ENCODE peak calls at places on chromosome 10, in eight cellular contexts. K is astrocyte of the spinal cord, F is foreskin fibroblast, C is mammary epithelial cell, U is AG09309, N is BE2C, R is upper lobe of left lung, T is GM13977. A is an unnamed sample.

GRCh38 chr10:107442035-107442505 is 277.6 kb upstream of the SORCS1 start:
- DNase-seq in K (peak), F (peak), C (peak), U (no peak), N (no peak), R (no peak), T (peak), A (no peak)

GRCh38 chr10:26156019-26156418 is 60.6 kb upstream of the GAD2 start:
- DNase-seq in K (no peak), F (no peak), C (no peak), U (no peak), N (no peak), R (no peak), T (no peak), A (no peak)

GRCh38 chr10:99366666-99367065 is 37.5 kb downstream of the CNNM1 start:
- DNase-seq in K (no peak), F (no peak), C (no peak), U (no peak), N (no peak), R (no peak), T (no peak), A (no peak)

GRCh38 chr10:111953949-111954348 is 229.6 kb downstream of the GPAM start:
- DNase-seq in K (no peak), F (no peak), C (no peak), U (no peak), N (no peak), R (no peak), T (no peak), A (no peak)

GRCh38 chr10:114038819-114039218 is 4.8 kb upstream of the ADRB1 start:
- DNase-seq in K (no peak), F (no peak), C (no peak), U (no peak), N (no peak), R (no peak), T (no peak), A (no peak)

GRCh38 chr10:92486637-92487036 is 87.3 kb downstream of the IDE start:
- DNase-seq in K (no peak), F (no peak), C (no peak), U (no peak), N (no peak), R (no peak), T (no peak), A (no peak)

GRCh38 chr10:79588800-79589199 is 21.9 kb upstream of the SFTPA1 start:
- DNase-seq in K (no peak), F (no peak), C (no peak), U (no peak), N (no peak), R (peak), T (no peak), A (no peak)

GRCh38 chr10:15813415-15813814 is 46.9 kb downstream of the MINDY3 start:
- DNase-seq in K (peak), F (peak), C (peak), U (no peak), N (peak), R (no peak), T (no peak), A (no peak)

DNA sequence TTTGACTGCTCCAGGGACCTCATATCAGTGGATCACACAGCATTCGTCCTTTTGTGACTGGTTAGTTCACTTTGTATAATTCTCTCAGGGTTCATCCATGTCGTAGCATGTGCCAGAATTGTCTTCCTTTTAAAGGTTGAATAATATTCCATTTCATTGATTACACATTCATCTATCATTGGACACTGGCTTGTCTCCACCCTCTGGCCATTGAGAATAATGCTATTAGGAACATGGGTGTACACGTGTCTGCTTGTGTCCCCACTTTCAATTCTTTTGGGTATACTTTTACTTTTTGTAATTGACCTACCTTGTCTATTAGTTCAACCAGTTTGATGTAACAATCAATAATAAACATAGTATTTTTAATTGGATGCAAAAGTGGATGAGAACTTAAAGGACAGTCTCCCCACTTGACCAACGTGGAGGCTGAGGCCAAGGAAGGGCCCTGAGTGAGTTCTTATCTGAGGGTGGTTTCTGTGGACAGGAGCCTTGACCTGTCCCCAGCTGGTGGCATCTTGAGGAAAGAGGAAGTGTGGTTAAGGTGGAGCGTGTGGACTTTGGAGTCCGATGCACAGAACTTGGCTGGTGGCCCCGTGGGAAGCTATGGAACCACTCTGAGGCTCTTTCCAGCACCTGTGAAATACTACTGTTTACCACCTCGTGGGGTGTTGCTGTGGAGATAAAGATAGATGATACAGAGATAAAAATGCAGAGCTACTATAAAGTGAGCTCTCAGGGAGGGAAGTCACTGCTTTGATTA is 16.6 kb downstream of the WDFY4 start:
- DNase-seq in K (no peak), F (no peak), C (no peak), U (no peak), N (no peak), R (no peak), T (no peak), A (no peak)
- TF ChIP-seq CTCF in K (no peak), F (no peak), C (no peak), U (no peak), N (no peak), R (no peak), T (peak), A (no peak)

DNA sequence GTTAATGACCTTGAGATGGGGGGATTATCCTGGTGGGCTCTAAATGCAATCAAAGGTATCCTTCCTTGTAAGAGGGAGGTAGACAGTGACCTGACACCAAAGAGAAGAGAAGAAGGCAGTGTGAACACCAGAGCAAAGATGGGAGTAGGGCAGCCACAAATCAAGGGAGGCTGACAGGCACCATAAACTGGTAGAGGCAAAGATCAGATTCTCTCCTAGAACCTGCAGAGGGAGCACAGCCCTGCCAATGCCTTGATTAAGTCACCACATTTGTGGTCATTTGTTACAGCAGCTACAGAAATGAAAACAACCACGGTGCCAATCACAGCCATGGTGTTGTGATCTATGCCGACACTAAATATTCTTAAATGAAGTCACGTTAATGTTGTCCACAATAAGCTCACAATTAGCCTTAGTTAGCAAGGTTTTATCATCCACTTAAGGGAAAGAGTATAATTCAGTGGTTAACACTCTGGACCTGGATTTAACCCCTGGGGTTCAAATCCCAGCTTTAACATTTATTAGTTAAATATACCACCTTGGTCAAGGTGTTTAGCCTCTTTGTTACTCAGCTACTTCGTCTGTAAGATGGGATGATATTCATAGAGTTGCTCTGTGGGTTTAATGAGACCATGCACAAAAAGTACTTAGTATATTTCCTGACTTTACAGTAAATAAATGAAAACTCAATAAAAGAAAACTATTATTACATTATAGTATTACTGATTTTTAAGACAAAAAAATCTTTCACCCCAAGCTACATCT is 70.8 kb downstream of the SGMS1 start:
- DNase-seq in K (no peak), F (no peak), C (no peak), U (no peak), N (no peak), R (peak), T (no peak), A (no peak)
- TF ChIP-seq CTCF in K (peak), F (peak), C (peak), U (peak), N (peak), R (peak), T (peak), A (no peak)

GRCh38 chr10:132591166-132591971 is 53.8 kb downstream of the INPP5A start:
- DNase-seq in K (peak), F (peak), C (peak), U (no peak), N (no peak), R (no peak), T (no peak), A (no peak)
- TF ChIP-seq CTCF in K (no peak), F (no peak), C (no peak), U (no peak), N (no peak), R (no peak), T (no peak), A (no peak)

DNA sequence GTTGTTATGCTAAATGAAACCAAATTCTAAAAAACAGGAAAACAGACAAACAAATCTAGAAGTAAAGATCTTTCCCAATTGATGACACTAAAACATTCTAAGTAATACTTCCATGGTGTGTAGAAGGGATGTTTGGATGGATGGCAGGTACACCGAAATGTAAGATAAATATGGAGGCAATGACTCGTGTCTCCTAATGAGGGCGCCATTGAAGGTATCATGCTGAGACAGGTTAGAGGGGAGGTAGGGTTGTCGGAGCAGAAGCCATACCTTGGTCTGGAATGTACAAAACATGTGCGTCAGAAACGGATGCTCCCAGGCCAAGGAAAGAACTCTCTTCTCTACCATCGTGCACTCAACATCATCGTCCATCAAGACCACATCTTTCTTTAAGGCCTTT is 101.4 kb downstream of the PRKCQ start:
- DNase-seq in K (no peak), F (no peak), C (no peak), U (no peak), N (no peak), R (no peak), T (no peak), A (no peak)
- TF ChIP-seq CTCF in K (no peak), F (no peak), C (no peak), U (no peak), N (no peak), R (no peak), T (no peak), A (no peak)

DNA sequence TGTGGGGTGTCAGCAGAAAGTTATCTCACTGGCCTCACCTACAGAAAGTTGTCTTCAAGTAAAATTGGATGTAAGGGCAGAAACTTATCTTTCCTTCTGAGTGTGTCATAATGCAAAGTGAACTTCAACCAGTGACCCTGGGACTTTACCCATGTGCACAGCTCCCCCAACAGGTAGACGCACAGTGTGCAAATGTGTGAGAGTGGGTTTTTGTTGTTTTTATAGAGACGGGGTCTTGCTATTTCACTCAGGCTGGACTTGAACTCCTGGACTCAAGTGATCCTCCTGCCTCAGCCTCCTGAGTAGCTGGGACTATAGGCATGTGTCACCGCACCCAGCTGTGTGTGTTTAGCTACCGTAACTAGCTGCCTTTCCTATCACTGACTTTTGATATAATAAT is 6.4 kb upstream of the KAZALD1 start:
- DNase-seq in K (no peak), F (no peak), C (no peak), U (no peak), N (no peak), R (no peak), T (no peak), A (no peak)
- TF ChIP-seq CTCF in K (peak), F (no peak), C (no peak), U (peak), N (peak), R (no peak), T (peak), A (no peak)